ENCODE peak calls at places on chromosomes 5 and 9, in four cellular contexts. A is neural crest cell, G is HTR-8/SVneo, M is HuH-7.5. Y is an unnamed sample.

GRCh38 chr9:89463986-89464901 is 33.7 kb downstream of the SEMA4D start:
- DNase-seq in A (no peak), M (no peak), G (no peak), Y (no peak)

GRCh38 chr9:133375116-133375723 is 640 bp downstream of the SURF4 start:
- DNase-seq in A (no peak), G (no peak), M (peak), Y (peak)

GRCh38 chr9:114178756-114179450 is 23.6 kb downstream of the COL27A1 start:
- DNase-seq in A (no peak), G (no peak), M (no peak), Y (no peak)

GRCh38 chr9:128912270-128912853 is 8.4 kb upstream of the PHYHD1 start:
- DNase-seq in M (no peak), A (no peak), G (peak), Y (no peak)

GRCh38 chr5:108900668-108901067 is 153.0 kb downstream of the FER start:
- DNase-seq in M (no peak), A (no peak), G (no peak), Y (no peak)

GRCh38 chr5:127909078-127909477 is 174.5 kb upstream of the SLC12A2 start:
- DNase-seq in M (no peak), G (peak), A (peak), Y (peak)

GRCh38 chr9:133153227-133154096 is 10.3 kb downstream of the GBGT1 start:
- DNase-seq in M (no peak), A (no peak), G (no peak), Y (no peak)

GRCh38 chr5:2156358-2157059 is 273.8 kb upstream of the IRX4 start:
- DNase-seq in G (no peak), M (no peak), A (no peak), Y (no peak)

GRCh38 chr9:15149450-15149849 is 157.6 kb downstream of the TTC39B start:
- DNase-seq in G (no peak), A (no peak), M (no peak), Y (no peak)

GRCh38 chr9:116859763-116860162 is 172.7 kb downstream of the TRIM32 start:
- DNase-seq in A (no peak), M (no peak), G (no peak), Y (no peak)

GRCh38 chr9:83637389-83637788 is 14.4 kb downstream of the IDNK start:
- DNase-seq in M (no peak), G (no peak), A (no peak), Y (no peak)

GRCh38 chr9:88535226-88535931 is 401 bp downstream of the NXNL2 start:
- DNase-seq in M (no peak), A (no peak), G (no peak), Y (peak)

GRCh38 chr5:2015116-2015848 is 132.6 kb upstream of the IRX4 start:
- DNase-seq in M (no peak), G (no peak), A (no peak), Y (no peak)

GRCh38 chr9:69122391-69123141 is 51.5 kb upstream of the TJP2 start:
- DNase-seq in A (no peak), M (peak), G (peak), Y (no peak)